ENCODE peak calls at places on chromosomes 1 and 21, in five cellular contexts. U is GM23338; Z is effector memory CD4-positive, alpha-beta T cell; B is heart right ventricle; G is IMR-90. J is an unnamed sample.

GRCh38 chr1:108512239-108513071 is 47.4 kb upstream of the EEIG2 start:
- DNase-seq in U (peak; percentile 52), Z (no peak), B (no peak), G (peak; percentile 50), J (peak; percentile 68)

GRCh38 chr1:119626146-119626545 is 21.9 kb downstream of the ZNF697 start:
- DNase-seq in U (no peak), Z (no peak), B (no peak), G (no peak), J (no peak)

GRCh38 chr1:40362699-40363098 is 10.8 kb upstream of the SMAP2 start:
- DNase-seq in U (no peak), Z (no peak), B (no peak), G (peak; percentile 69), J (peak; percentile 44)

GRCh38 chr21:28337319-28337718 is 655.4 kb downstream of the LTN1 start:
- DNase-seq in U (peak; percentile 45), Z (no peak), B (no peak), G (peak; percentile 78), J (peak; percentile 44)

GRCh38 chr1:183932412-183932811 is 105.1 kb downstream of the COLGALT2 start:
- DNase-seq in U (no peak), Z (no peak), B (peak; percentile 85), G (peak; percentile 90), J (peak; percentile 93)

GRCh38 chr1:182054698-182055326 is 6.7 kb downstream of the ZNF648 start:
- DNase-seq in U (peak; percentile 93), Z (no peak), B (no peak), G (no peak), J (peak; percentile 6)

GRCh38 chr1:42003433-42003832 is 84.7 kb upstream of the HIVEP3 start:
- DNase-seq in U (peak; percentile 9), Z (no peak), B (no peak), G (no peak), J (no peak)

GRCh38 chr21:29192999-29193563 is 62.6 kb downstream of the MAP3K7CL start:
- DNase-seq in U (no peak), Z (no peak), B (peak; percentile 21), G (no peak), J (no peak)

GRCh38 chr21:35086357-35086756 is 37.3 kb upstream of the RUNX1 start:
- DNase-seq in U (no peak), Z (no peak), B (no peak), G (peak; percentile 54), J (peak; percentile 65)

GRCh38 chr1:209678981-209679539 is 3.8 kb downstream of the G0S2 start:
- DNase-seq in U (no peak), Z (no peak), B (no peak), G (no peak), J (no peak)

GRCh38 chr1:99645699-99646531 is at the start of gene PALMD:
- DNase-seq in U (peak; percentile 22), Z (no peak), B (peak; percentile 48), G (peak; percentile 15), J (peak; percentile 27)

GRCh38 chr1:234300096-234300495 is 73.2 kb upstream of the COA6 start:
- DNase-seq in U (no peak), Z (no peak), B (no peak), G (no peak), J (peak; percentile 75)
- H3K4me3 ChIP-seq in U (no peak overlapping the region), Z (no peak overlapping the region), B (no peak overlapping the region), G (no peak overlapping the region), J (no peak overlapping the region)

DNA sequence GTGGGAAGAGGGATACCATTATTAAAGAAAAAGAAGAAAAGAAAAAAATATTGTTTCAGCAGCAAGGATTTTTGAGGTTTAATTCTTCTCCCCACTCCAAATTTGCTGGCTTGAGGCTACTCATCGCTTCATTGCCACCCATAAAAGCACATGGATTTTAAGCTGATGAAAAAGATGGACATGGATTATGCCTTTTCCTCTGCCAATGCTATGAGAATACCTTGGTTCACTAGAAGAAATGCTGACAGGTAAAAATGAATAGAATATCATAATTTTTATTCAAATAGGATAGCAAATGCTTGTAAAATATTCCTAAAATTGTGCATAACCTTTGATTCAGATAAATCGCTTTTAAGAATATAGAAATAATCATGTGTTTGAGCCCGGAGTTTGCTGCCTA is 289.7 kb upstream of the DPYD start:
- DNase-seq in U (no peak), Z (no peak), B (no peak), G (no peak), J (no peak)
- H3K4me3 ChIP-seq in U (no peak overlapping the region), Z (no peak overlapping the region), B (no peak overlapping the region), G (no peak overlapping the region), J (no peak overlapping the region)

GRCh38 chr1:35557611-35558373 is at the start of gene NCDN:
- DNase-seq in U (peak; percentile 98), Z (peak; percentile 91), B (peak; percentile 96), G (peak; percentile 97), J (peak; percentile 98)
- H3K4me3 ChIP-seq in U (peak within 1 kb of the TSS; percentile 91), Z (peak within 1 kb of the TSS; percentile 97), B (peak within 1 kb of the TSS; percentile 98), G (peak within 1 kb of the TSS; percentile 79), J (peak within 1 kb of the TSS; percentile 92)

GRCh38 chr1:205440121-205440475 is 15.7 kb downstream of the BLACAT1 start:
- DNase-seq in U (no peak), Z (no peak), B (no peak), G (no peak), J (no peak)

GRCh38 chr1:205441318-205441633 is 14.6 kb downstream of the BLACAT1 start:
- DNase-seq in U (no peak), Z (no peak), B (no peak), G (no peak), J (no peak)

GRCh38 chr1:205440476-205441317 is 15.1 kb downstream of the BLACAT1 start:
- DNase-seq in U (peak; percentile 72), Z (peak; percentile 51), B (no peak), G (peak; percentile 54), J (peak; percentile 72)

GRCh38 chr1:205442051-205442721 is 13.7 kb downstream of the BLACAT1 start:
- DNase-seq in U (no peak), Z (no peak), B (no peak), G (no peak), J (no peak)

GRCh38 chr1:205441716-205442050 is 14.2 kb downstream of the BLACAT1 start:
- DNase-seq in U (no peak), Z (no peak), B (no peak), G (no peak), J (no peak)
- H3K4me3 ChIP-seq in U (peak overlapping the region; percentile 20), Z (no peak overlapping the region), B (no peak overlapping the region), G (no peak overlapping the region), J (no peak overlapping the region)

GRCh38 chr1:23555949-23556640 is 3.2 kb downstream of the ID3 start:
- DNase-seq in U (peak; percentile 97), Z (no peak), B (no peak), G (peak; percentile 86), J (peak; percentile 64)
- H3K4me3 ChIP-seq in U (peak overlapping the region; percentile 87), Z (peak overlapping the region; percentile 37), B (peak overlapping the region; percentile 97), G (peak overlapping the region; percentile 0), J (peak overlapping the region; percentile 1)

GRCh38 chr21:36705679-36706481 is 7.0 kb downstream of the SIM2 start:
- DNase-seq in U (peak; percentile 80), Z (no peak), B (no peak), G (no peak), J (no peak)
- H3K4me3 ChIP-seq in U (peak overlapping the region; percentile 53), Z (no peak overlapping the region), B (no peak overlapping the region), G (no peak overlapping the region), J (no peak overlapping the region)

GRCh38 chr1:161962094-161962887 is 61.4 kb downstream of the OLFML2B start:
- DNase-seq in U (no peak), Z (no peak), B (no peak), G (peak; percentile 87), J (peak; percentile 91)
- H3K4me3 ChIP-seq in U (no peak overlapping the region), Z (peak overlapping the region; percentile 31), B (peak overlapping the region; percentile 32), G (peak overlapping the region; percentile 42), J (peak overlapping the region; percentile 46)

DNA sequence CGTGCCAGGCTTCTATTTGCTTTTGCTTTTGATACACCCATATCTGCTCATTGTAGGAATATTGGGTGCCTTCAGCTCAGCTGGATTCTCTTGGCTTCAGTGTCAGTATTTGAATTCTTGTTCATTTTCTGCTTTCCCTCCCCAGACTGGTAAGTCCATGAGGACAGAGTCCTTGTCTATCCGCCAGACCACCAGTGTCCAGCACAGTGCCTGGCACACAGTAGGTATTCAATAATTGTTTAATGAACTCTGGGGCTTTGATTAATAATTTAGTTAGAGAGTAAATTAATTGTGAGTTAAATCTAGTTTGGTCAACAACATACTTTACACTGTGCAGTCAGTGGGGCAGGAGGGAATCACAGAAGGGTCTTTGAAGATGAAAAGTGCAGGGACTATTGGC is 119.0 kb upstream of the JUN start:
- DNase-seq in U (no peak), Z (no peak), B (no peak), G (no peak), J (no peak)
- H3K4me3 ChIP-seq in U (peak overlapping the region; percentile 74), Z (peak overlapping the region; percentile 54), B (peak overlapping the region; percentile 65), G (no peak overlapping the region), J (no peak overlapping the region)

GRCh38 chr1:238324465-238324864 is 433.7 kb upstream of the ZP4 start:
- DNase-seq in U (no peak), Z (no peak), B (no peak), G (no peak), J (peak; percentile 11)
- H3K4me3 ChIP-seq in U (no peak overlapping the region), Z (no peak overlapping the region), B (no peak overlapping the region), G (no peak overlapping the region), J (no peak overlapping the region)